ENCODE peak calls at places on chromosomes 3 and 15, in ten cellular contexts. B is GM03348; Q is non-pigmented ciliary epithelial cell; M is DMS153; V is MCF 10A; N is HAP-1; G is activated T-cell treated with anti-CD3 and anti-CD28 coated beads, Interleukin-2, amount 50 U/mL, for 72 hours; Z is nucleus accumbens; R is stimulated activated CD4-positive, alpha-beta T cell treated with anti-CD3 and anti-CD28 coated beads, Interleukin-2, amount 100 ng/mL, for 24 hours; T is foreskin melanocyte. A is an unnamed sample.

GRCh38 chr3:27632431-27633223 is 89.5 kb downstream of the EOMES start:
- DNase-seq in B (peak), Q (no peak), M (peak), V (no peak), N (peak), G (peak), Z (no peak), R (peak), T (peak), A (no peak)

GRCh38 chr3:191412764-191413163 is 48.2 kb upstream of the PYDC2 start:
- DNase-seq in B (peak), Q (peak), M (no peak), V (peak), N (no peak), G (no peak), Z (no peak), R (no peak), T (peak), A (peak)

GRCh38 chr3:146222204-146223046 is 28.5 kb downstream of the PLSCR4 start:
- DNase-seq in B (no peak), Q (no peak), M (no peak), V (peak), N (no peak), G (no peak), Z (no peak), R (no peak), T (no peak), A (peak)

GRCh38 chr3:46863261-46863782 is at the start of gene MYL3:
- DNase-seq in B (no peak), Q (no peak), M (no peak), V (no peak), N (no peak), G (no peak), Z (no peak), R (no peak), T (no peak), A (no peak)

GRCh38 chr3:184314700-184315505 is 497 bp downstream of the EIF4G1 start:
- DNase-seq in B (peak), Q (no peak), M (no peak), V (peak), N (peak), G (peak), Z (peak), R (peak), T (no peak), A (no peak)

GRCh38 chr15:33780011-33780768 is 188.1 kb upstream of the CHRM5 start:
- DNase-seq in B (no peak), Q (no peak), M (no peak), V (no peak), N (no peak), G (no peak), Z (no peak), R (no peak), T (no peak), A (no peak)

GRCh38 chr15:89087066-89087829 is 1.0 kb upstream of the ABHD2 start:
- DNase-seq in B (no peak), Q (no peak), M (no peak), V (no peak), N (no peak), G (no peak), Z (no peak), R (no peak), T (no peak), A (no peak)

GRCh38 chr3:23480324-23480704 is 277.2 kb downstream of the UBE2E2 start:
- DNase-seq in B (no peak), Q (no peak), M (no peak), V (no peak), N (peak), G (no peak), Z (peak), R (no peak), T (no peak), A (no peak)

GRCh38 chr3:184553385-184553784 is 8.2 kb upstream of the EPHB3 start:
- DNase-seq in B (no peak), Q (no peak), M (no peak), V (no peak), N (no peak), G (no peak), Z (peak), R (no peak), T (no peak), A (no peak)